ENCODE peak calls at places on chromosomes 4 and X, in five cellular contexts. O is K562, K is Panc1, J is HepG2, H is upper lobe of left lung. T is an unnamed sample. For H3K4me1, the result is how much of the 10 kb centered on the place peaks cover.

GRCh38 chr4:87865960-87866598 is 33.3 kb downstream of the MEPE start:
- ATAC-seq in O (no peak), H (no peak), K (no peak), J (peak), T (no peak)

GRCh38 chr4:183635333-183635732 is 23.7 kb downstream of the RWDD4 start:
- ATAC-seq in H (no peak), J (no peak), O (no peak), K (no peak), T (no peak)

GRCh38 chr4:54281060-54281781 is 52.1 kb downstream of the PDGFRA start:
- ATAC-seq in K (no peak), O (no peak), J (no peak), H (peak), T (peak)

GRCh38 chr4:148954011-148954749 is 512.0 kb upstream of the NR3C2 start:
- ATAC-seq in K (no peak), O (no peak), J (no peak), H (no peak), T (no peak)

GRCh38 chr4:114964016-114964415 is 149.4 kb downstream of the NDST4 start:
- ATAC-seq in K (no peak), H (no peak), J (no peak), O (no peak), T (no peak)

GRCh38 chr4:123599920-123600394 is 203.4 kb downstream of the SPRY1 start:
- ATAC-seq in O (peak), H (peak), J (peak), K (no peak), T (peak)

GRCh38 chr4:128428397-128428796 is 140.8 kb upstream of the PGRMC2 start:
- ATAC-seq in H (peak), O (no peak), J (no peak), K (no peak), T (no peak)

GRCh38 chrX:30388325-30388724 is 79.1 kb upstream of the NR0B1 start:
- ATAC-seq in J (no peak), H (no peak), K (no peak), O (no peak), T (no peak)

GRCh38 chr4:40587826-40588225 is 41.8 kb downstream of the RBM47 start:
- ATAC-seq in K (no peak), H (peak), J (no peak), O (no peak), T (peak)

GRCh38 chrX:40867352-40867751 is 132.0 kb upstream of the MED14 start:
- ATAC-seq in J (peak), H (no peak), O (no peak), K (no peak), T (peak)

GRCh38 chrX:29842552-29842951 is 372.8 kb upstream of the MAGEB2 start:
- ATAC-seq in K (no peak), J (no peak), H (no peak), O (no peak), T (no peak)

GRCh38 chrX:68901512-68901911 is 72.7 kb downstream of the EFNB1 start:
- ATAC-seq in J (no peak), K (no peak), H (no peak), O (no peak), T (no peak)
- TF ChIP-seq POLR2AphosphoS5 in J (no peak), K (no peak), H (no peak), O (no peak), T (no peak)

GRCh38 chrX:119981286-119982070 is 37.9 kb upstream of the NKAP start:
- ATAC-seq in K (peak), J (peak), H (no peak), O (peak), T (no peak)
- TF ChIP-seq CTCF in K (peak), J (peak), H (no peak), O (peak), T (no peak)

GRCh38 chr4:8370106-8370787 is 70.3 kb downstream of the ACOX3 start:
- ATAC-seq in K (no peak), J (no peak), H (no peak), O (no peak), T (no peak)
- H3K4me1 ChIP-seq in K (under half), J (under half), H (under half), O (under half), T (under half)

DNA sequence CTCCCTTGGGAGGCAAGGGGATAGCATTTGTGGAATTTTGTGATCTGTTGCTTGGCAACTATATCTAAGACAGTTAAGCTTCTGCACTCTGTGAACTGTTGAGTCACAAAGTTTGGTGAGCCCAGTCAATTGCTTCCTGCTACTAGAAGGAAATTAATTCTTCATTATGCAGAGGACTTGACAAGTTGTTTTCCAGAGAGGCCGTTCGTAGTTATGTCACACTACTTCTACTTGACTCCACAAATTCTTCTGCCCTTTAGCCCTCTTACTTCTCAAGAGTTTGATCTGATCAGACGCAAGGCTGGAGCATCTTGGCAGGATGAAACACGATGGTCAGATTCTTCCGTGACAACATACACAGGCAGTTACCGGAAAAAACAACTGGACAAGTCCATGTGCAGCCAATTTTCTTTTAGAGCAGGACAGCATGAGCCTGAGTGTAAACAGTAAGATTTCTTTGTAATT is at the start of gene C4orf51:
- ATAC-seq in J (no peak), H (peak), O (no peak), K (no peak), T (peak)
- TF ChIP-seq POLR2AphosphoS5 in J (no peak), H (no peak), O (no peak), K (no peak), T (peak)

GRCh38 chr4:46889410-46889809 is 19.6 kb downstream of the COX7B2 start:
- ATAC-seq in K (no peak), O (no peak), H (no peak), J (peak), T (no peak)

GRCh38 chr4:46886711-46887110 is 22.3 kb downstream of the COX7B2 start:
- ATAC-seq in J (peak), H (no peak), O (no peak), K (no peak), T (no peak)
- TF ChIP-seq CTCF in J (peak), H (no peak), O (no peak), K (peak), T (peak)

GRCh38 chrX:70172226-70172625 is 5.1 kb upstream of the DGAT2L6 start:
- ATAC-seq in O (no peak), H (no peak), J (no peak), K (no peak), T (no peak)

GRCh38 chrX:70166601-70167590 is 10.4 kb upstream of the DGAT2L6 start:
- ATAC-seq in H (no peak), O (peak), J (no peak), K (peak), T (no peak)

GRCh38 chrX:70168238-70169188 is 8.8 kb upstream of the DGAT2L6 start:
- ATAC-seq in J (peak), H (peak), O (peak), K (peak), T (peak)

GRCh38 chrX:70171636-70172035 is 5.6 kb upstream of the DGAT2L6 start:
- ATAC-seq in O (no peak), K (no peak), J (no peak), H (no peak), T (no peak)

GRCh38 chrX:70169281-70169680 is 8.0 kb upstream of the DGAT2L6 start:
- ATAC-seq in O (no peak), K (no peak), J (no peak), H (no peak), T (no peak)
- H3K4me1 ChIP-seq in O (under half), K (under half), J (under half), H (under half), T (under half)